ENCODE peak calls at places on chromosomes 7 and 10, in six cellular contexts. J is mesenchymal stem cell, D is H9, C is neuronal stem cell, F is H1, P is trophoblast cell. I is an unnamed sample.

GRCh38 chr7:157664866-157665633 is 328.2 kb downstream of the DNAJB6 start:
- DNase-seq in D (no peak), F (no peak), J (no peak), P (peak; percentile 10), C (no peak), I (no peak)

GRCh38 chr10:46273506-46274477 is 13.0 kb upstream of the ANTXRL start:
- DNase-seq in C (no peak), P (no peak), D (peak; percentile 51), J (no peak), F (peak; percentile 59), I (no peak)

GRCh38 chr10:89206402-89207180 is 526 bp downstream of the CH25H start:
- DNase-seq in J (no peak), P (peak; percentile 67), C (peak; percentile 8), F (peak; percentile 77), D (peak; percentile 54), I (peak; percentile 24)

GRCh38 chr10:43038783-43039628 is 37.9 kb upstream of the RET start:
- DNase-seq in J (no peak), F (peak; percentile 30), P (no peak), C (no peak), D (peak; percentile 22), I (no peak)

GRCh38 chr10:79068203-79068561 is 584 bp upstream of the ZMIZ1 start:
- DNase-seq in P (no peak), C (peak; percentile 49), J (no peak), F (no peak), D (no peak), I (no peak)

GRCh38 chr7:95509199-95509598 is 23.5 kb downstream of the ASB4 start:
- DNase-seq in P (peak; percentile 36), J (peak; percentile 92), D (peak; percentile 50), F (no peak), C (peak; percentile 87), I (peak; percentile 18)

GRCh38 chr7:1950623-1951523 is 280.8 kb downstream of the ELFN1 start:
- DNase-seq in P (no peak), C (no peak), J (no peak), D (no peak), F (no peak), I (peak; percentile 3)

GRCh38 chr7:93719546-93719945 is 145.0 kb upstream of the CALCR start:
- DNase-seq in F (no peak), J (peak; percentile 94), D (no peak), C (no peak), P (peak; percentile 37), I (peak; percentile 34)

GRCh38 chr10:100670828-100671479 is 74.4 kb upstream of the PAX2 start:
- DNase-seq in F (peak; percentile 94), D (peak; percentile 71), J (no peak), C (no peak), P (peak; percentile 79), I (no peak)

GRCh38 chr7:110502893-110503465 is 587.9 kb upstream of the LRRN3 start:
- DNase-seq in J (peak; percentile 42), F (no peak), P (no peak), D (no peak), C (no peak), I (peak; percentile 79)

GRCh38 chr10:15427836-15428414 is 56.8 kb upstream of the FAM171A1 start:
- DNase-seq in D (no peak), C (peak; percentile 53), F (no peak), J (peak; percentile 78), P (peak; percentile 58), I (peak; percentile 54)

GRCh38 chr7:112572669-112573301 is 92.0 kb downstream of the LSMEM1 start:
- DNase-seq in J (no peak), D (no peak), P (no peak), C (no peak), F (no peak), I (no peak)

GRCh38 chr10:30992671-30993070 is 39.0 kb downstream of the ZNF438 start:
- DNase-seq in D (no peak), J (no peak), F (no peak), C (no peak), P (peak; percentile 94), I (no peak)

GRCh38 chr10:102673961-102674511 is 29.8 kb downstream of the TRIM8 start:
- DNase-seq in C (peak; percentile 57), D (peak; percentile 45), J (peak; percentile 89), F (no peak), P (peak; percentile 52), I (peak; percentile 75)

GRCh38 chr10:11104772-11105675 is 87.4 kb downstream of the CELF2 start:
- DNase-seq in J (no peak), C (no peak), D (no peak), P (no peak), F (no peak), I (no peak)

GRCh38 chr7:134718211-134718875 is 61.1 kb upstream of the CALD1 start:
- DNase-seq in J (no peak), P (no peak), C (no peak), D (no peak), F (no peak), I (no peak)

GRCh38 chr7:55021951-55022617 is 3.3 kb downstream of the EGFR start:
- DNase-seq in P (peak; percentile 86), F (no peak), J (no peak), C (no peak), D (no peak), I (no peak)

DNA sequence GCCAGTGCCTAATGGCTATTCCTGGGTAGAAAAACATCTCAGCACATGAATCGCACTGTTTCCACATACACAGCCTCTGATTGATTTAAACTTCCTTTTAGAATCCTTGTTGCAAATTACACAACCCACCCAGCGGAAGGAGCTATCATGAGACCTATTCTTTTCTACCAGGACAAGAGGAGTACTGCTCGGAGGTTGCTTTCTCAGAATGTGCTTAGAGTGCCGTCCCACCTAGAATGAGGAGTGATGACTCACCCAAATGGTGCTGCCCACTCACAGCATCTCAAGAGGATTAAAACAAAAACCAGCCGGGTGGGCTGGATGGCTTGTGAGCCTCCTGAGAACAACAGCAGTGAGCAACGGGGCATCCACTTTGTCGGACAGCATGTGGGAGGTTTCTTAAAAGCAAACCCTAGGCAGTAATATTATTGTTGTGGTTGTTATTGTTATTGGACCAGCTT is 128.9 kb downstream of the DGKI start:
- DNase-seq in D (peak; percentile 50), C (peak; percentile 61), P (peak; percentile 8), J (peak; percentile 24), F (peak; percentile 47), I (peak; percentile 63)
- H3K14ac ChIP-seq in D (no peak overlapping the region), C (no peak overlapping the region), P (no peak overlapping the region), J (no peak overlapping the region), F (no peak overlapping the region), I (no peak overlapping the region)

GRCh38 chr7:149184274-149184673 is 11.1 kb upstream of the ZNF282 start:
- DNase-seq in P (no peak), C (no peak), F (no peak), J (no peak), D (no peak), I (no peak)

GRCh38 chr7:149188637-149189259 is 6.6 kb upstream of the ZNF282 start:
- DNase-seq in J (no peak), C (no peak), D (no peak), P (peak; percentile 21), F (no peak), I (no peak)

GRCh38 chr7:149188213-149188612 is 7.1 kb upstream of the ZNF282 start:
- DNase-seq in C (no peak), J (no peak), P (no peak), F (no peak), D (no peak), I (no peak)
- H2AK5ac ChIP-seq in C (no peak overlapping the region), J (no peak overlapping the region), P (no peak overlapping the region), F (no peak overlapping the region), D (no peak overlapping the region), I (no peak overlapping the region)

GRCh38 chr10:76436367-76436766 is 1004.9 kb downstream of the LRMDA start:
- DNase-seq in F (no peak), J (no peak), P (no peak), C (no peak), D (no peak), I (no peak)
- H3K18ac ChIP-seq in F (no peak overlapping the region), J (peak overlapping the region; percentile 61), P (peak overlapping the region; percentile 70), C (peak overlapping the region; percentile 60), D (no peak overlapping the region), I (no peak overlapping the region)

GRCh38 chr7:149218469-149219420 is 20.7 kb upstream of the ZNF212 start:
- DNase-seq in F (no peak), D (no peak), C (no peak), P (peak; percentile 21), J (no peak), I (no peak)

GRCh38 chr7:149223176-149223575 is 16.3 kb upstream of the ZNF212 start:
- DNase-seq in P (no peak), C (no peak), F (no peak), D (no peak), J (no peak), I (no peak)

GRCh38 chr7:149223746-149224145 is 15.7 kb upstream of the ZNF212 start:
- DNase-seq in J (no peak), F (no peak), D (no peak), P (no peak), C (no peak), I (no peak)

GRCh38 chr7:149217570-149217969 is 21.9 kb upstream of the ZNF212 start:
- DNase-seq in D (no peak), F (no peak), P (no peak), C (no peak), J (no peak), I (no peak)

DNA sequence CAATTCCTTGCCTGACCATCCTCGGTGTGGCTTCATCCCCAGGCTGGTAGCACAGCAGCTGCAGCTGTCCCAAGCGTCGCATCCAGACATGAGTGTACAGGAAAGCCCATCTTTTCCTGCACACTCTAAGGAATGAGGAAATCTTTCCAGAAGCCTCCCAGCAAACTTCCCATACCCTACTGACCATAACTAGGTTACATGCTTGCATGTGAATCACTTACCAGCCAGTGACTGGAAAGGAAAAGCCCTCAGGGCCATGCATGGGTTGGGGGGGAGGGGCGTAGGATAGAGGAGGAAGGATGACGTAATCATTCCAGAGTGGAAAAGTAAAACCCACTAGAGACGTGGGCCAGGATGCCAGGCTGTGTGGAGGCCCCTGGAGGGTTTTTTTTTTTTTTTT is 18.9 kb upstream of the ZNF212 start:
- DNase-seq in P (peak; percentile 93), D (no peak), F (no peak), C (no peak), J (peak; percentile 88), I (peak; percentile 75)
- H3K14ac ChIP-seq in P (no peak overlapping the region), D (no peak overlapping the region), F (no peak overlapping the region), C (no peak overlapping the region), J (no peak overlapping the region), I (no peak overlapping the region)

GRCh38 chr7:140267381-140268226 is 90.8 kb upstream of the KDM7A start:
- DNase-seq in J (no peak), D (no peak), P (no peak), C (no peak), F (no peak), I (no peak)

GRCh38 chr7:140275069-140275961 is 98.5 kb upstream of the KDM7A start:
- DNase-seq in D (no peak), C (no peak), P (peak; percentile 56), F (no peak), J (peak; percentile 4), I (no peak)

GRCh38 chr7:140269004-140269638 is 92.3 kb upstream of the KDM7A start:
- DNase-seq in F (no peak), C (no peak), J (no peak), P (no peak), D (no peak), I (no peak)

GRCh38 chr7:140276001-140276400 is 99.2 kb upstream of the KDM7A start:
- DNase-seq in C (no peak), D (no peak), F (no peak), P (peak; percentile 32), J (no peak), I (no peak)

GRCh38 chr7:140273417-140273816 is 96.6 kb upstream of the KDM7A start:
- DNase-seq in J (no peak), P (no peak), F (no peak), C (no peak), D (no peak), I (no peak)
- H2AK5ac ChIP-seq in J (no peak overlapping the region), P (no peak overlapping the region), F (no peak overlapping the region), C (no peak overlapping the region), D (no peak overlapping the region), I (no peak overlapping the region)